ENCODE peak calls at places on chromosome 5, in five cellular contexts. One of them, this sample, is unnamed.
A peak's percentile ranks its signal among the peaks of the same experiment; 100 is the strongest.

GRCh38 chr5:41637869-41638268 is 127.5 kb upstream of the PLCXD3 start:
- DNase-seq in WERI-Rb-1: no peak
- DNase-seq in mesendoderm: peak; percentile 52
- DNase-seq in A549: no peak
- DNase-seq in transverse colon: no peak
- DNase-seq in this sample: no peak

GRCh38 chr5:151675225-151675955 is 11.3 kb downstream of the SPARC start:
- DNase-seq in WERI-Rb-1: no peak
- DNase-seq in mesendoderm: peak; percentile 88
- DNase-seq in A549: no peak
- DNase-seq in transverse colon: no peak
- DNase-seq in this sample: no peak

GRCh38 chr5:59025734-59026133 is 442.9 kb downstream of the RAB3C start:
- DNase-seq in WERI-Rb-1: no peak
- DNase-seq in mesendoderm: no peak
- DNase-seq in A549: no peak
- DNase-seq in transverse colon: no peak
- DNase-seq in this sample: no peak

GRCh38 chr5:172599204-172599567 is 41.9 kb upstream of the NEURL1B start:
- DNase-seq in WERI-Rb-1: no peak
- DNase-seq in mesendoderm: no peak
- DNase-seq in A549: no peak
- DNase-seq in transverse colon: no peak
- DNase-seq in this sample: no peak

GRCh38 chr5:173010021-173010420 is 26.4 kb downstream of the ATP6V0E1 start:
- DNase-seq in WERI-Rb-1: no peak
- DNase-seq in mesendoderm: no peak
- DNase-seq in A549: no peak
- DNase-seq in transverse colon: no peak
- DNase-seq in this sample: no peak

GRCh38 chr5:9653811-9654210 is 23.7 kb upstream of the TAS2R1 start:
- DNase-seq in WERI-Rb-1: peak; percentile 43
- DNase-seq in mesendoderm: peak; percentile 36
- DNase-seq in A549: no peak
- DNase-seq in transverse colon: no peak
- DNase-seq in this sample: peak; percentile 7

GRCh38 chr5:131109540-131110255 is 55.4 kb downstream of the HINT1 start:
- DNase-seq in WERI-Rb-1: peak; percentile 28
- DNase-seq in mesendoderm: peak; percentile 27
- DNase-seq in A549: peak; percentile 46
- DNase-seq in transverse colon: no peak
- DNase-seq in this sample: peak; percentile 67

GRCh38 chr5:131945551-131945882 is at the start of gene MEIKIN:
- DNase-seq in WERI-Rb-1: no peak
- DNase-seq in mesendoderm: no peak
- DNase-seq in A549: no peak
- DNase-seq in transverse colon: no peak
- DNase-seq in this sample: no peak

GRCh38 chr5:135890867-135891266 is 4.8 kb downstream of the IL9 start:
- DNase-seq in WERI-Rb-1: no peak
- DNase-seq in mesendoderm: no peak
- DNase-seq in A549: no peak
- DNase-seq in transverse colon: no peak
- DNase-seq in this sample: no peak

GRCh38 chr5:37722236-37723146 is 117.3 kb downstream of the GDNF start:
- DNase-seq in WERI-Rb-1: no peak
- DNase-seq in mesendoderm: peak; percentile 17
- DNase-seq in A549: peak; percentile 5
- DNase-seq in transverse colon: no peak
- DNase-seq in this sample: peak; percentile 58

GRCh38 chr5:176742246-176743105 is 67.9 kb upstream of the UNC5A start:
- DNase-seq in WERI-Rb-1: no peak
- DNase-seq in mesendoderm: no peak
- DNase-seq in A549: no peak
- DNase-seq in transverse colon: no peak
- DNase-seq in this sample: no peak

GRCh38 chr5:81191726-81192125 is 41.4 kb upstream of the CKMT2 start:
- DNase-seq in WERI-Rb-1: no peak
- DNase-seq in mesendoderm: no peak
- DNase-seq in A549: no peak
- DNase-seq in transverse colon: no peak
- DNase-seq in this sample: no peak

GRCh38 chr5:40906351-40906751 is 2.9 kb upstream of the C7 start:
- DNase-seq in WERI-Rb-1: no peak
- DNase-seq in mesendoderm: no peak
- DNase-seq in A549: no peak
- DNase-seq in transverse colon: no peak
- DNase-seq in this sample: no peak

GRCh38 chr5:171825046-171825445 is 39.4 kb downstream of the SMIM23 start:
- DNase-seq in WERI-Rb-1: no peak
- DNase-seq in mesendoderm: no peak
- DNase-seq in A549: no peak
- DNase-seq in transverse colon: no peak
- DNase-seq in this sample: no peak

GRCh38 chr5:58999804-59000595 is 417.1 kb downstream of the RAB3C start:
- DNase-seq in WERI-Rb-1: no peak
- DNase-seq in mesendoderm: peak; percentile 86
- DNase-seq in A549: peak; percentile 75
- DNase-seq in transverse colon: no peak
- DNase-seq in this sample: peak; percentile 12

GRCh38 chr5:107565791-107566536 is 104.8 kb downstream of the EFNA5 start:
- DNase-seq in WERI-Rb-1: no peak
- DNase-seq in mesendoderm: no peak
- DNase-seq in A549: no peak
- DNase-seq in transverse colon: no peak
- DNase-seq in this sample: no peak

GRCh38 chr5:69531010-69531785 is 28.8 kb upstream of the GTF2H2C start:
- DNase-seq in WERI-Rb-1: no peak
- DNase-seq in mesendoderm: peak; percentile 7
- DNase-seq in A549: no peak
- DNase-seq in transverse colon: no peak
- DNase-seq in this sample: no peak

DNA sequence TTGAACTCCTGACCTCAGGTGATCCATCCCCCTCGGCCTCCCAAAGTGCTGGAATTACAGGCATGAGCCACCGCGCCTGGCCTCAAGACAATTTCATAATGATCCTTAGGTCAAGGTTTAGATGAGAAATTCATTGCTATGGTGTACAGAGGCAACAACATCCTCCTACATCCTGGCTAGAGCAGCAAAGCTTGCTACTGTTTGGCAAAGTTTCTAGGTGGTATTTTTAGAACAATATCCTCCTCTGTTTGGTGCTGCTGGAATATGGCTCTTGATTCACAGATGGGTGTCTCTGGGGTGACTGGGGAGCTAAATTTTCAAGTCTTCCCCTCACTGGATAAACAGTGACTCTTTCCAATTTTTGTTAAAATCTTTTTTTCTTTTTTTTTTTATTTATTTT is 30.6 kb downstream of the CRHBP start:
- DNase-seq in WERI-Rb-1: no peak
- DNase-seq in mesendoderm: no peak
- DNase-seq in A549: no peak
- DNase-seq in transverse colon: no peak
- DNase-seq in this sample: no peak
- H3K27ac ChIP-seq in WERI-Rb-1: no peak overlapping the region
- H3K27ac ChIP-seq in mesendoderm: no peak overlapping the region
- H3K27ac ChIP-seq in A549: no peak overlapping the region
- H3K27ac ChIP-seq in transverse colon: no peak overlapping the region
- H3K27ac ChIP-seq in this sample: no peak overlapping the region

DNA sequence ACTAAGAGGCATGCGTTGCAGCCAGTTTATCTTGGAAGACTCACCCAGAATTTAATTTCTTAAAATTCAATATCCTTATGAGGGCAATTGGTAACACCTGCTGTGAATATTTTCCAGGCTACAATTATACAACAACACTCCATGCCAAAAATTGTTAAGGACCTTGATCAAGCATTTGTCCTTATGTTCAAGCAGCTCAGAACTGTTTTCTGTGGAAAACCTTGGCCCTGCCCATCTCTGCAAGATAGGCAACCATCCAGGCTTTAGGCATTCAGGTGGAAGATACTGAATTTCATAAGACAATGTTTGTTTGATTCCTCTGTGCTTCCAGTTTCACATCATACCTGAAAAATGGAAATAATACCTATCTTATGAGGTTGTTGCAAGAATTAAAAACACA is 327.8 kb downstream of the FBXL7 start:
- DNase-seq in WERI-Rb-1: no peak
- DNase-seq in mesendoderm: no peak
- DNase-seq in A549: no peak
- DNase-seq in transverse colon: no peak
- DNase-seq in this sample: no peak
- H3K27ac ChIP-seq in WERI-Rb-1: no peak overlapping the region
- H3K27ac ChIP-seq in mesendoderm: no peak overlapping the region
- H3K27ac ChIP-seq in A549: no peak overlapping the region
- H3K27ac ChIP-seq in transverse colon: no peak overlapping the region
- H3K27ac ChIP-seq in this sample: no peak overlapping the region

GRCh38 chr5:96113170-96113939 is 151.7 kb upstream of the ELL2 start:
- DNase-seq in WERI-Rb-1: no peak
- DNase-seq in mesendoderm: no peak
- DNase-seq in A549: no peak
- DNase-seq in transverse colon: no peak
- DNase-seq in this sample: peak; percentile 94

GRCh38 chr5:96117863-96118651 is 156.4 kb upstream of the ELL2 start:
- DNase-seq in WERI-Rb-1: no peak
- DNase-seq in mesendoderm: no peak
- DNase-seq in A549: no peak
- DNase-seq in transverse colon: no peak
- DNase-seq in this sample: no peak

GRCh38 chr5:96112703-96113102 is 151.1 kb upstream of the ELL2 start:
- DNase-seq in WERI-Rb-1: no peak
- DNase-seq in mesendoderm: no peak
- DNase-seq in A549: no peak
- DNase-seq in transverse colon: no peak
- DNase-seq in this sample: no peak

GRCh38 chr5:96114736-96115466 is 153.2 kb upstream of the ELL2 start:
- DNase-seq in WERI-Rb-1: no peak
- DNase-seq in mesendoderm: no peak
- DNase-seq in A549: no peak
- DNase-seq in transverse colon: no peak
- DNase-seq in this sample: no peak

DNA sequence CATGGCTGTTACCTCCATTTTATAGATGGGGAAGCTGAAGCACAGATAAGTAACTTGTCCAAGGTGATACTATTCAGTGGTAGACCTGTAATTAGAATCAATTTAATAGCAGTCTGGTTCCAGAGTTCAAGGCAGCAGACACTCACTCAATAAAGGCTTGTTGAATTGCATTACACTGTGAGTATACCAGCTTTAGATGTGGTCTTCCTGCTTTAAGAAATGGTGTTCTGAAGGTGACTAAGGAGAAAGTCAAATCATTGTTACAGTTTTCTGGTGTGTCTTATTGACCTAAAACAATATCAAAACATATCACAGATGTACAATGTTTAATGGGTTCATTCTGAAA is 153.8 kb upstream of the ELL2 start:
- DNase-seq in WERI-Rb-1: no peak
- DNase-seq in mesendoderm: no peak
- DNase-seq in A549: no peak
- DNase-seq in transverse colon: no peak
- DNase-seq in this sample: no peak
- H3K27ac ChIP-seq in WERI-Rb-1: no peak overlapping the region
- H3K27ac ChIP-seq in mesendoderm: no peak overlapping the region
- H3K27ac ChIP-seq in A549: no peak overlapping the region
- H3K27ac ChIP-seq in transverse colon: no peak overlapping the region
- H3K27ac ChIP-seq in this sample: no peak overlapping the region

GRCh38 chr5:141516648-141517025 is 27.8 kb downstream of the PCDHGC5 start:
- DNase-seq in WERI-Rb-1: no peak
- DNase-seq in mesendoderm: no peak
- DNase-seq in A549: no peak
- DNase-seq in transverse colon: no peak
- DNase-seq in this sample: no peak

GRCh38 chr5:141519605-141520288 is 30.9 kb downstream of the PCDHGC5 start:
- DNase-seq in WERI-Rb-1: no peak
- DNase-seq in mesendoderm: no peak
- DNase-seq in A549: no peak
- DNase-seq in transverse colon: no peak
- DNase-seq in this sample: no peak

GRCh38 chr5:141518616-141519015 is 29.7 kb downstream of the PCDHGC5 start:
- DNase-seq in WERI-Rb-1: no peak
- DNase-seq in mesendoderm: no peak
- DNase-seq in A549: no peak
- DNase-seq in transverse colon: no peak
- DNase-seq in this sample: no peak

GRCh38 chr5:141517321-141517720 is 28.4 kb downstream of the PCDHGC5 start:
- DNase-seq in WERI-Rb-1: no peak
- DNase-seq in mesendoderm: no peak
- DNase-seq in A549: no peak
- DNase-seq in transverse colon: no peak
- DNase-seq in this sample: no peak

GRCh38 chr5:141517902-141518610 is 29.2 kb downstream of the PCDHGC5 start:
- DNase-seq in WERI-Rb-1: no peak
- DNase-seq in mesendoderm: no peak
- DNase-seq in A549: no peak
- DNase-seq in transverse colon: no peak
- DNase-seq in this sample: no peak
- H3K27ac ChIP-seq in WERI-Rb-1: no peak overlapping the region
- H3K27ac ChIP-seq in mesendoderm: no peak overlapping the region
- H3K27ac ChIP-seq in A549: no peak overlapping the region
- H3K27ac ChIP-seq in transverse colon: no peak overlapping the region
- H3K27ac ChIP-seq in this sample: peak overlapping the region; percentile 12

GRCh38 chr5:142770650-142771609 is 753 bp downstream of the ARHGAP26 start:
- DNase-seq in WERI-Rb-1: peak; percentile 49
- DNase-seq in mesendoderm: peak; percentile 77
- DNase-seq in A549: peak; percentile 33
- DNase-seq in transverse colon: peak; percentile 62
- DNase-seq in this sample: peak; percentile 54
- H3K27ac ChIP-seq in WERI-Rb-1: peak overlapping the region; percentile 65
- H3K27ac ChIP-seq in mesendoderm: peak overlapping the region; percentile 77
- H3K27ac ChIP-seq in A549: peak overlapping the region; percentile 86
- H3K27ac ChIP-seq in transverse colon: peak overlapping the region; percentile 94
- H3K27ac ChIP-seq in this sample: peak overlapping the region; percentile 77

GRCh38 chr5:119343042-119343441 is 12.8 kb upstream of the TNFAIP8 start:
- DNase-seq in WERI-Rb-1: no peak
- DNase-seq in mesendoderm: no peak
- DNase-seq in A549: no peak
- DNase-seq in transverse colon: no peak
- DNase-seq in this sample: no peak
- H3K27ac ChIP-seq in WERI-Rb-1: no peak overlapping the region
- H3K27ac ChIP-seq in mesendoderm: no peak overlapping the region
- H3K27ac ChIP-seq in A549: no peak overlapping the region
- H3K27ac ChIP-seq in transverse colon: no peak overlapping the region
- H3K27ac ChIP-seq in this sample: no peak overlapping the region

GRCh38 chr5:55680353-55680752 is 31.8 kb downstream of the SLC38A9 start:
- DNase-seq in WERI-Rb-1: peak; percentile 21
- DNase-seq in mesendoderm: peak; percentile 12
- DNase-seq in A549: no peak
- DNase-seq in transverse colon: no peak
- DNase-seq in this sample: no peak
- H3K27ac ChIP-seq in WERI-Rb-1: no peak overlapping the region
- H3K27ac ChIP-seq in mesendoderm: no peak overlapping the region
- H3K27ac ChIP-seq in A549: peak overlapping the region; percentile 59
- H3K27ac ChIP-seq in transverse colon: peak overlapping the region; percentile 18
- H3K27ac ChIP-seq in this sample: no peak overlapping the region

GRCh38 chr5:67793966-67794365 is 421.6 kb upstream of the PIK3R1 start:
- DNase-seq in WERI-Rb-1: no peak
- DNase-seq in mesendoderm: no peak
- DNase-seq in A549: no peak
- DNase-seq in transverse colon: no peak
- DNase-seq in this sample: no peak
- H3K27ac ChIP-seq in WERI-Rb-1: no peak overlapping the region
- H3K27ac ChIP-seq in mesendoderm: no peak overlapping the region
- H3K27ac ChIP-seq in A549: no peak overlapping the region
- H3K27ac ChIP-seq in transverse colon: no peak overlapping the region
- H3K27ac ChIP-seq in this sample: no peak overlapping the region

GRCh38 chr5:53407373-53407772 is 73.1 kb upstream of the FST start:
- DNase-seq in WERI-Rb-1: no peak
- DNase-seq in mesendoderm: no peak
- DNase-seq in A549: no peak
- DNase-seq in transverse colon: no peak
- DNase-seq in this sample: peak; percentile 31
- H3K27ac ChIP-seq in WERI-Rb-1: no peak overlapping the region
- H3K27ac ChIP-seq in mesendoderm: no peak overlapping the region
- H3K27ac ChIP-seq in A549: peak overlapping the region; percentile 57
- H3K27ac ChIP-seq in transverse colon: no peak overlapping the region
- H3K27ac ChIP-seq in this sample: no peak overlapping the region